ENCODE peak calls at places on chromosome 1, in nine cellular contexts. P is CD8-positive, alpha-beta T cell; Y is endodermal cell; E is psoas muscle; B is IMR-90; L is right lobe of liver; F is right atrium auricular region; W is astrocyte; H is breast epithelium. I is an unnamed sample.
A peak's percentile ranks its signal among the peaks of the same experiment; 100 is the strongest.

GRCh38 chr1:105793541-105794146 is 1262.8 kb upstream of the PRMT6 start:
- DNase-seq in F (no peak), B (no peak), Y (peak; percentile 84), W (no peak), H (no peak), L (peak; percentile 28), E (no peak), P (no peak), I (no peak)

GRCh38 chr1:43822040-43822439 is 111.6 kb upstream of the ARTN start:
- DNase-seq in H (peak; percentile 54), W (peak; percentile 95), Y (no peak), B (peak; percentile 93), L (no peak), E (no peak), P (no peak), F (no peak), I (peak; percentile 65)

GRCh38 chr1:26081267-26082019 is 14.0 kb upstream of the TRIM63 start:
- DNase-seq in F (no peak), W (no peak), B (no peak), P (no peak), H (no peak), E (peak; percentile 88), L (no peak), Y (no peak), I (no peak)

GRCh38 chr1:22350987-22351756 is 100.5 kb upstream of the ZBTB40 start:
- DNase-seq in L (no peak), B (no peak), Y (no peak), H (no peak), E (no peak), W (no peak), P (no peak), F (no peak), I (no peak)

GRCh38 chr1:25810341-25811299 is 9.1 kb upstream of the MTFR1L start:
- DNase-seq in H (peak; percentile 44), E (peak; percentile 88), Y (peak; percentile 97), F (no peak), B (peak; percentile 35), L (peak; percentile 71), W (no peak), P (peak; percentile 91), I (peak; percentile 71)

GRCh38 chr1:53934170-53934765 is 11.2 kb downstream of the IFT25 start:
- DNase-seq in B (no peak), F (no peak), L (no peak), E (no peak), Y (no peak), P (no peak), W (no peak), H (no peak), I (no peak)

GRCh38 chr1:116825400-116825734 is 71.1 kb downstream of the CD2 start:
- DNase-seq in L (no peak), Y (peak; percentile 81), B (no peak), P (no peak), H (no peak), E (peak; percentile 56), W (no peak), F (no peak), I (no peak)

GRCh38 chr1:222928212-222928611 is 113.4 kb downstream of the DISP1 start:
- DNase-seq in W (peak; percentile 29), H (no peak), P (no peak), F (peak; percentile 66), Y (peak; percentile 90), B (peak; percentile 21), E (peak; percentile 64), L (peak; percentile 65), I (no peak)

GRCh38 chr1:183444243-183444642 is 26.1 kb upstream of the NMNAT2 start:
- DNase-seq in L (no peak), B (peak; percentile 31), Y (no peak), P (no peak), W (peak; percentile 21), F (no peak), H (no peak), E (no peak), I (no peak)

GRCh38 chr1:179296356-179296755 is 2.8 kb downstream of the SOAT1 start:
- DNase-seq in Y (no peak), L (no peak), W (no peak), P (no peak), B (no peak), F (no peak), E (no peak), H (no peak), I (no peak)

GRCh38 chr1:159949123-159949522 is 3.7 kb upstream of the IGSF9 start:
- DNase-seq in B (no peak), P (no peak), W (no peak), H (peak; percentile 63), Y (peak; percentile 44), E (no peak), L (no peak), F (no peak), I (no peak)
- TF ChIP-seq CTCF in B (no peak), P (no peak), W (no peak), H (no peak), Y (no peak), E (no peak), L (no peak), F (no peak), I (no peak)

DNA sequence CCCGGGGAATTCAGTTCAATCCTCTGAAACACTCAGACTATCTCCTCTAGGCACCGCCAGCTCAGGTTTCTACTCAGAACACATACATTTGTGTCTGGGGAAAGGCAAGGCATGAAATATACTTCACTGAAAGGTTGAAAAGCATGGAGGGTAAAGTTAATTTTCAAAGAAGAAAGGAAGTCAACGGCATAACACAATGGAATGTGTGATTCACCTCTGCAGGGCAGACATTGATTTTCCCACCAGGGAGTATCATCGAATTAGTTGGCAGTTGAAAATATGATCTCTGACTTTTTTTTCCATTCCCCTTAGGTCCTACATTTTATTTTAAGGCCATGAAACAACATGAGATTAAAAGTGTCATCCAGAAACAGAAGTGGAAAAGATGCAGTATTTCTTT is 669.3 kb downstream of the SMYD3 start:
- DNase-seq in B (peak; percentile 57), P (no peak), E (no peak), Y (no peak), W (peak; percentile 73), F (no peak), H (no peak), L (no peak), I (no peak)
- H3K27ac ChIP-seq in B (no peak overlapping the region), P (no peak overlapping the region), E (no peak overlapping the region), Y (no peak overlapping the region), W (peak overlapping the region; percentile 61), F (no peak overlapping the region), H (no peak overlapping the region), L (no peak overlapping the region), I (no peak overlapping the region)

DNA sequence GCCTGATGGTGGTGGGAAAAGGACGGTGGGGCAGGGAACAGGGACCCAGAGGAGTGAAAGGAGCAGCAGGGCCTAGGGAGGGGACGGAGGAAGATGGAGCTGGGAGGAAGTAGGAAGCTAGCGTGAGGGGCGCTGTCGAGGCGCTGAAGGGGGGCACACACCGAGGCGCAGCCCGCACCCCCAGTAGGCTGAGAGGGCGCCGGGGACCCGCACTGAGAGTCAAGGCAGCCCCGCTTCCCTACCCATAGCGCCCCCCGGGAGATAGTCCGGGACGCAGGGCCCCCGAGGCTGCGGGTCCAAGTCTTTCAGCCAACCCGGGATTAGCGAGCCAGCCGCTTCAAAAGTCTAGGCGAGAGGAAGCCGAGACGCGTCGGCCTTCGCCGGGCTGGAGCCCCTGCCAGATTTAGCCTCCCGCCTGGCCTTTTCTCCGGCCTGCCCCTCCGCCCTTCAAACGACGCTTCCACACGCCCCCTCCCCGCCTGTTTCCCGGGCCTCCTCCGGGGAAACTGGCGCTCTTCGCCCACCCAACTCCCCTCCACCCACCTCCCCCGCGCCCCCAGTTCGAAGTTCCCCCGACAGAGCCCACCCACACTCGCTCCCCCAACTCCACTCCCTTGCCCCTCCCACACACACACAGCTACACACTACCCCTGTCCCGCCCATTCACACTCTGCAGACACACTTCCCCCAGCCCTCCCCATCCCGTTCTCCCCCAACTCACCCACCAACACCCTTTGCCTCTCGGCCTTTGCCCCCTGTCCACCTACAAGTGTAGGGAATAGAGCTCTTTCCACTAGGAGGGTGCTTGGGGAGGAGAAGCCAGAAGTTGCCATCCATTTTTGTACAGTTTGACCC is 7.8 kb upstream of the PROX1 start:
- DNase-seq in W (no peak), F (no peak), B (no peak), Y (peak; percentile 85), L (no peak), H (no peak), E (no peak), P (no peak), I (no peak)
- TF ChIP-seq CTCF in W (no peak), F (no peak), B (no peak), Y (peak; percentile 72), L (no peak), H (no peak), E (no peak), P (no peak), I (no peak)

DNA sequence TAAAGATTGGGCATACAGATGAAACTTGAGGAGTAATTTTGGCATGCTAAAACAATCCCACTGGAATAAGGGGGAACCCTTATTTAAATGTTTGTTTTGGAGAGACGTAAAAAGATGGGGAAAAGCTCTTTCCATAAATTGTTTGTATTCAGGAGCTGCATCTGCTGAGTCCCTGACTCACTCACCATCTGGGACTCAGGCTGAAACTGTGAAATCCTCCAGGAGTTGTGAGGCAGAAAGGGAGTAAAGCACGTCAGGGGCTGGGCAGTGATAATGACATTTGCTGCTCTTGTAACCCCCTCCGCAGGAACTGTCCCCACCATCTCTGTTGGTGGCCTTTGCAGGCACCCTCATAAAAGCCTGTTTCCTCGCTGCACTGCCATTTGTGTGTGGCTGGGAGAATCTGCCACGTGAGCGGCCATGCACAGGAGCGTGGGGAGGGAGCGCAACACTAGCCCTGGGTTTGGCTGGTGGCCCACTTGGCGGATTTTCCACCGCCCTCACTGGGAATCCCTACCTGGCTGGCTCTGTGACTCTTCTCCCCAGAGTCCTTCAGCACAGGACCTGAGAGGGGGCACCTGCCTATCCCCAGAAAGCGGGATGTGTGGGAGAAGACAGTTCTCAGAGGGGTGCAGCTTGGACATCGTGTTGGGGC is 45.3 kb downstream of the ZSCAN20 start:
- DNase-seq in F (no peak), E (no peak), L (no peak), Y (no peak), P (no peak), B (peak; percentile 62), H (no peak), W (no peak), I (no peak)
- H3K27ac ChIP-seq in F (no peak overlapping the region), E (no peak overlapping the region), L (no peak overlapping the region), Y (no peak overlapping the region), P (no peak overlapping the region), B (no peak overlapping the region), H (no peak overlapping the region), W (no peak overlapping the region), I (no peak overlapping the region)

DNA sequence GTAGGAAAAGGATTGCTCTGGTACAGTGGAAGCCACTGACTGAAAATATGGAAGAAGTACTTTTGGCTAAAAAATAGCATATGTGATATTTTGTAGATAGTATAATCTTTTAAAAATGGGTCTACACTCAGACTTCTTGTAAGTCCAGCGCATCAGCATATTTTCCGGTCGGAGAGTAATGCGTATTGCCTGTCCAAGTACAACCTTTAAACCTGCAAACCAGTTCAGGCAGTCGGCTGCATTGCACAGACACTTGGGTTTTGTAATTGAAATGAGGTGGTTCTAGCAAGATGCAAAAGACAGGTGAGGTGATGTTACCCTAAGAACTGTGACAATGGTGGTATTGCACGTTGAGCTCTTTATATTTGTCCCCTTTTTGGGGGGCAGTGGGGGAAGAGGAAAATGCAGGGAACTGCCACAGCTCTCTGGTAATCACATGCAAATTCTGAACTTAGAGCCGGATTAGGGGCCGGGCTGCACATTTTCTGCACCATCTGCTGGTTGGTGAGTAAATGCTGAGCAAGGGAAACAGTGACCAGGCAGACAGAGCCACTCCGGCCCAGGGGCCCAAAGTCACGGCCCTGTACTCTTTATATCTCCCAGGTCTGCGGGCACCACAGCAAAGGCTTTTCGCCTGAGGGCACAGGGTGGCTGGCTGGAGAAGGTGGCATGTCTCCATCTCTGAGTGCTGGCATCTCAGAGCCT is 2.3 kb downstream of the GPR137B start:
- DNase-seq in E (no peak), F (no peak), W (no peak), H (no peak), L (no peak), Y (no peak), B (peak; percentile 4), P (no peak), I (no peak)
- TF ChIP-seq CTCF in E (no peak), F (no peak), W (no peak), H (no peak), L (no peak), Y (no peak), B (no peak), P (no peak), I (no peak)